ENCODE peak calls at places on chromosomes 13 and 19, in seven cellular contexts. L is stimulated activated CD4-positive, alpha-beta T cell treated with anti-CD3 and anti-CD28 coated beads, Interleukin-1b, Interleukin-23, amount 100 ng/mL, for 24 hours; Q is COR-L47; F is fibroblast of lung; C is bronchial epithelial cell; D is caudate nucleus; H is heart left ventricle. Z is an unnamed sample.

GRCh38 chr13:69589531-69589930 is 518.1 kb upstream of the ATXN8OS start:
- DNase-seq in L (no peak), Q (no peak), F (no peak), C (no peak), D (no peak), H (no peak), Z (no peak)

GRCh38 chr19:662207-662961 is 630 bp downstream of the RNF126 start:
- DNase-seq in L (peak), Q (peak), F (no peak), C (peak), D (no peak), H (peak), Z (peak)

GRCh38 chr13:42328672-42329071 is 56.7 kb downstream of the AKAP11 start:
- DNase-seq in L (no peak), Q (no peak), F (no peak), C (no peak), D (no peak), H (no peak), Z (no peak)

GRCh38 chr19:38079926-38080380 is 144.1 kb downstream of the DPF1 start:
- DNase-seq in L (no peak), Q (peak), F (peak), C (peak), D (no peak), H (no peak), Z (peak)

GRCh38 chr13:72666391-72666790 is 61.0 kb downstream of the MZT1 start:
- DNase-seq in L (no peak), Q (no peak), F (no peak), C (no peak), D (peak), H (no peak), Z (no peak)

GRCh38 chr13:108597943-108598342 is 31.5 kb upstream of the MYO16 start:
- DNase-seq in L (no peak), Q (no peak), F (no peak), C (peak), D (no peak), H (no peak), Z (no peak)

GRCh38 chr13:31236211-31236786 is 36.5 kb downstream of the B3GLCT start:
- DNase-seq in L (no peak), Q (peak), F (peak), C (peak), D (no peak), H (no peak), Z (peak)

GRCh38 chr19:821976-822773 is 420 bp upstream of the PLPPR3 start:
- DNase-seq in L (no peak), Q (no peak), F (no peak), C (no peak), D (no peak), H (no peak), Z (no peak)

GRCh38 chr19:36043952-36044351 is 10.1 kb downstream of the THAP8 start:
- DNase-seq in L (no peak), Q (no peak), F (no peak), C (no peak), D (no peak), H (no peak), Z (no peak)

GRCh38 chr19:1019616-1019961 is 1.3 kb downstream of the TMEM259 start:
- DNase-seq in L (no peak), Q (no peak), F (no peak), C (no peak), D (no peak), H (no peak), Z (no peak)

GRCh38 chr13:109795021-109795420 is 8.6 kb upstream of the IRS2 start:
- DNase-seq in L (no peak), Q (no peak), F (no peak), C (no peak), D (no peak), H (no peak), Z (no peak)

GRCh38 chr13:23087884-23088283 is 92.9 kb upstream of the SGCG start:
- DNase-seq in L (peak), Q (peak), F (peak), C (peak), D (no peak), H (no peak), Z (no peak)

GRCh38 chr19:14142262-14143190 is 6.1 kb upstream of the ASF1B start:
- DNase-seq in L (no peak), Q (no peak), F (no peak), C (no peak), D (no peak), H (no peak), Z (no peak)

GRCh38 chr13:49561064-49561410 is 24.3 kb downstream of the RCBTB1 start:
- DNase-seq in L (no peak), Q (no peak), F (no peak), C (no peak), D (no peak), H (no peak), Z (peak)

GRCh38 chr13:48094404-48094780 is 512 bp downstream of the MED4 start:
- DNase-seq in L (no peak), Q (no peak), F (peak), C (peak), D (no peak), H (no peak), Z (peak)

Z was measured in NCI-H146.